ENCODE peak calls at places on chromosomes 3 and 15, in four cellular contexts. O, F, E and X are unnamed samples.
A peak's percentile ranks its signal among the peaks of the same experiment; 100 is the strongest.

GRCh38 chr3:36911990-36912804 is 32.7 kb downstream of the TRANK1 start:
- DNase-seq in O (no peak), F (peak; percentile 40), E (no peak), X (no peak)

GRCh38 chr15:80769471-80770355 is 9.5 kb upstream of the CEMIP start:
- DNase-seq in E (no peak), F (no peak), O (no peak), X (no peak)

GRCh38 chr15:49452595-49452994 is 29.6 kb downstream of the FGF7 start:
- DNase-seq in O (no peak), F (no peak), E (no peak), X (no peak)

GRCh38 chr15:89177633-89178306 is 43.6 kb downstream of the RLBP1 start:
- DNase-seq in E (peak; percentile 37), O (no peak), F (peak; percentile 20), X (no peak)

GRCh38 chr3:153958635-153959320 is 162.4 kb upstream of the ARHGEF26 start:
- DNase-seq in E (no peak), F (no peak), O (no peak), X (no peak)

GRCh38 chr15:28123408-28124023 is 24.4 kb upstream of the OCA2 start:
- DNase-seq in F (peak; percentile 58), E (peak; percentile 79), O (peak; percentile 84), X (peak; percentile 72)

GRCh38 chr3:28347374-28348285 is 891 bp upstream of the ZCWPW2 start:
- DNase-seq in F (no peak), E (peak; percentile 2), O (no peak), X (no peak)

GRCh38 chr15:35427091-35427490 is 118.9 kb downstream of the DPH6 start:
- DNase-seq in O (no peak), E (no peak), F (no peak), X (no peak)

GRCh38 chr3:45387171-45387570 is 1.2 kb upstream of the LARS2 start:
- DNase-seq in O (no peak), E (no peak), F (no peak), X (no peak)

GRCh38 chr3:45387636-45388348 is 584 bp upstream of the LARS2 start:
- DNase-seq in O (peak; percentile 24), F (no peak), E (peak; percentile 9), X (no peak)
- H3K27ac ChIP-seq in O (no peak overlapping the region), F (peak overlapping the region; percentile 31), E (peak overlapping the region; percentile 58), X (peak overlapping the region; percentile 69)

GRCh38 chr3:65027335-65027734 is 339.5 kb upstream of the ADAMTS9 start:
- DNase-seq in O (no peak), E (no peak), F (no peak), X (no peak)

GRCh38 chr3:65030847-65031463 is 343.2 kb upstream of the ADAMTS9 start:
- DNase-seq in E (no peak), O (no peak), F (no peak), X (no peak)

GRCh38 chr3:65029130-65029529 is 341.3 kb upstream of the ADAMTS9 start:
- DNase-seq in E (no peak), O (no peak), F (no peak), X (no peak)

GRCh38 chr3:65028024-65028423 is 340.2 kb upstream of the ADAMTS9 start:
- DNase-seq in E (no peak), O (no peak), F (no peak), X (no peak)

GRCh38 chr3:65030014-65030627 is 342.3 kb upstream of the ADAMTS9 start:
- DNase-seq in F (no peak), E (no peak), O (no peak), X (no peak)
- H3K27ac ChIP-seq in F (no peak overlapping the region), E (no peak overlapping the region), O (no peak overlapping the region), X (no peak overlapping the region)

GRCh38 chr3:170705136-170705535 is 119.3 kb upstream of the SLC7A14 start:
- DNase-seq in E (no peak), O (no peak), F (no peak), X (no peak)

GRCh38 chr3:170701696-170702678 is 116.1 kb upstream of the SLC7A14 start:
- DNase-seq in E (no peak), F (no peak), O (no peak), X (no peak)

GRCh38 chr3:170699158-170700053 is 113.5 kb upstream of the SLC7A14 start:
- DNase-seq in E (no peak), F (no peak), O (no peak), X (no peak)

GRCh38 chr3:170700054-170700404 is 114.2 kb upstream of the SLC7A14 start:
- DNase-seq in F (no peak), E (no peak), O (no peak), X (no peak)

DNA sequence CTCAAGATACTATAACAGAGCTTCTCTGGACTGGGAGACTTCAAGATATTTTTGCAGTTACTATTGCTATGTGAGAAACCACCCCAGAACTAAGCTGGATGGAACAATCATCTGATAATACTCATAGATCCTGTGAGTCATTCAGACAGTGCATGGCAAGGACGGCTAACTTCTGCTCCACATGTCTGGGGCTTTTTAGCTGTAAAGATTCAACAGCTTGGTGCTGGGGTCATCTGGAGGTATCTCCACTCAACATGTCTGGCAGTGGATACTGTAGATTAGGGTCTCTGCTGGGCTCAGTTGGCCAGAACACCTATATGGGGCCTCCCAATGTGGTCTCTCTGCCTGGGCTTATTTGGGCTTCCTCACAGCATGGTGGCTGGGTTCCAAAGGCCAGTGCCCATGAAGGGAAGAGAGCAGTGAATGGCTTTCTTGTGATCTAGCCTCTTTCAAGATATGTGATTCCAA is 117.3 kb upstream of the SLC7A14 start:
- DNase-seq in O (no peak), E (no peak), F (no peak), X (no peak)
- H3K27ac ChIP-seq in O (no peak overlapping the region), E (no peak overlapping the region), F (no peak overlapping the region), X (no peak overlapping the region)

GRCh38 chr3:184300377-184300717 is 1.3 kb downstream of the PSMD2 start:
- DNase-seq in F (no peak), O (no peak), E (no peak), X (no peak)

GRCh38 chr3:184295771-184296170 is 3.3 kb upstream of the PSMD2 start:
- DNase-seq in O (no peak), E (peak; percentile 83), F (no peak), X (no peak)

GRCh38 chr3:184298759-184299487 is at the start of gene PSMD2:
- DNase-seq in O (peak; percentile 96), F (peak; percentile 98), E (peak; percentile 99), X (peak; percentile 99)

GRCh38 chr3:184296616-184297015 is 2.4 kb upstream of the PSMD2 start:
- DNase-seq in F (no peak), E (no peak), O (no peak), X (no peak)

DNA sequence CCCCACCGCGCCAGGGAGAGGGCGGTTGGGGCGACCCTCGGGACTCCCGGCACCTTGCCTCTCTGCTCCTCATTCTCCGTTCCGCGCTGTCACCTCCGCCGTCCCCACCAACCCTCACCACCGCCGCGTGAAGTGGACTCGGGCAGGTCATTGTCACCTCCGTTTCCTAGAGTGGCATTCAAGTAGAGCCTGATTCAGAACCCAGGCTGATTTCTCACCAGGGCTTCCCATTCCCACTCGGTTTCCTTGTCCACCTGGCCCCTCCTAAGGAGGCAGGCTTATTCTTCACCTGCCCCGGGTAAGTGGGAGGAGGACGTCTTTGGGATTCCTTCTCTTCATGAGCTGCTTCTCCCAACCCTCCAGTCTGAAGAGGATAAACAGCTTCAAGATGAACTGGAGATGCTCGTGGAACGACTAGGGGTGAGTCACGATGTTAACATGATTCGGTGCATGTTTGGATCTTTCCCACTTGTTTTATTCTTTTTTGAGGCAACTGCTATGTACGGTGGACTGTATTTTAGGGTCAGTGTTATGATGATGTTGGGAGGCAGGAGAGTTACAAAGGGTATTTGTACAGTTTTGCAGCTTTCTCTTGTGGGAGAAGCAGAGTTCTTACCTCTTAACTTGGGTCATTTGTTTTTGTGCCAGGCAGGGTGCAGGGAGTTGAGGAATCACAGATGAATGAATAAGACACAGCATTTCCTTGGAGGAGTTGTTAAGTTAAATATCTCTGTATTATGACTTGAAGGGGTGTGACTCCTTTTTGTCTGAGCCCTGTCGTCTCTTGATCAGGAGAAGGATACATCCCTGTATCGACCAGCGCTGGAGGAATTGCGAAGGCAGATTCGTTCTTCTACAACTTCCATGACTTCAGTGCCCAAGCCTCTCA is 691 bp downstream of the PSMD2 start:
- DNase-seq in E (no peak), O (no peak), F (no peak), X (no peak)
- H3K27ac ChIP-seq in E (no peak overlapping the region), O (peak overlapping the region; percentile 68), F (peak overlapping the region; percentile 82), X (peak overlapping the region; percentile 23)

DNA sequence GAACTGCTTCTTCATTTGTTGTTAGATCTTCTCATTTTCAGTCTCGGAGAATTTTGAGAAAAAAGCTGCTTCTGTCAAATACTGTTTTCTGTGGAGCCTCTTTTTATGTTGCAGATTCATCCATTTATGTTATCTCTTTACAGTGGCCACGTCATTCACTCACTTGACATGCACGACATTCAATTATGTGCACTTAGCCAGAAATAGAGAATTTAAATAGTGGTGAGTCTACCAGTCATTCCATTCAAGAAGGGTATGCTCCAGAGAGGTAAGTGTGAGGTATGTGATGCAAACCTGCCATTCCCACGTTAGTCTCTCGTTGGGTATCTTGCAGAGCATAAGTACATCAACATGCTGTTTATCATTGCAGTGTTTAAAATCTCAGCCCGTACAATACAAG is 9.8 kb downstream of the ARPP19 start:
- DNase-seq in F (no peak), E (no peak), O (no peak), X (no peak)
- H3K27ac ChIP-seq in F (no peak overlapping the region), E (no peak overlapping the region), O (no peak overlapping the region), X (no peak overlapping the region)